ENCODE peak calls at places on chromosomes 2 and 18, in four cellular contexts. C is coronary artery, D is neural progenitor cell, Q is heart right ventricle. V is an unnamed sample.

GRCh38 chr2:170201734-170202393 is 23.9 kb downstream of the MYO3B start:
- DNase-seq in D (no peak), C (no peak), Q (no peak), V (no peak)

GRCh38 chr2:29113891-29114321 is 1.3 kb upstream of the CLIP4 start:
- DNase-seq in Q (peak), D (no peak), C (no peak), V (no peak)

GRCh38 chr2:119929537-119929936 is 83.3 kb upstream of the EPB41L5 start:
- DNase-seq in Q (no peak), C (no peak), D (no peak), V (no peak)

GRCh38 chr2:61988462-61989366 is 83.2 kb downstream of the COMMD1 start:
- DNase-seq in D (no peak), Q (no peak), C (no peak), V (no peak)

GRCh38 chr2:169038338-169038757 is 7.2 kb upstream of the ABCB11 start:
- DNase-seq in C (no peak), D (no peak), Q (no peak), V (no peak)

GRCh38 chr2:70201831-70202230 is 11.0 kb upstream of the C2orf42 start:
- DNase-seq in D (no peak), Q (no peak), C (no peak), V (no peak)

GRCh38 chr2:46656640-46657039 is 177.3 kb downstream of the TMEM247 start:
- DNase-seq in C (no peak), D (no peak), Q (no peak), V (no peak)

GRCh38 chr2:169743549-169743948 is 9.9 kb downstream of the KLHL23 start:
- DNase-seq in C (no peak), D (peak), Q (no peak), V (no peak)

GRCh38 chr18:12031836-12032235 is 50.5 kb downstream of the IMPA2 start:
- DNase-seq in Q (peak), C (peak), D (no peak), V (peak)

GRCh38 chr2:58796239-58796638 is 555.1 kb upstream of the FANCL start:
- DNase-seq in D (no peak), C (no peak), Q (no peak), V (no peak)

GRCh38 chr2:27977623-27978312 is 87.2 kb downstream of the BABAM2 start:
- DNase-seq in D (no peak), C (no peak), Q (no peak), V (no peak)

V was measured in type B pancreatic cell.